ENCODE peak calls at places on chromosome 22, in ten cellular contexts. M is mucosa of descending colon; B is activated T-cell treated with anti-CD3 and anti-CD28 coated beads for 1 hour; X is stimulated activated CD8-positive, alpha-beta memory T cell treated with anti-CD3 and anti-CD28 coated beads, Interleukin-15, amount 100 ng/mL, for 1 hour; P is activated CD4-positive, alpha-beta T cell treated with anti-CD3 and anti-CD28 coated beads for 24 hours; N is occipital lobe; L is left colon; E is A549; Y is upper lobe of right lung; V is activated B cell treated with CpG ODN at 0.5 μM for 24 hours. U is an unnamed sample.

GRCh38 chr22:35838849-35839646 is 121.4 kb downstream of the APOL5 start:
- DNase-seq in E (no peak), Y (no peak), M (peak), X (no peak), V (no peak), N (no peak), B (no peak), P (no peak), L (no peak), U (no peak)

GRCh38 chr22:21102659-21103267 is 57.0 kb downstream of the LRRC74B start:
- DNase-seq in X (peak), B (peak), P (peak), L (peak), V (peak), E (peak), M (peak), Y (peak), N (peak), U (peak)

GRCh38 chr22:46370584-46371373 is 35.3 kb downstream of the TRMU start:
- DNase-seq in B (peak), M (peak), V (no peak), X (peak), P (no peak), L (no peak), Y (no peak), E (no peak), N (no peak), U (no peak)

GRCh38 chr22:24445481-24446290 is 18.3 kb downstream of the ADORA2A start:
- DNase-seq in P (no peak), N (no peak), B (no peak), Y (no peak), E (no peak), L (no peak), V (no peak), M (no peak), X (no peak), U (no peak)

GRCh38 chr22:19615001-19615461 is 90.8 kb upstream of the CLDN5 start:
- DNase-seq in M (no peak), B (no peak), E (no peak), X (no peak), Y (no peak), P (no peak), L (no peak), V (no peak), N (no peak), U (no peak)

GRCh38 chr22:50711446-50712340 is 26.3 kb upstream of the ACR start:
- DNase-seq in V (no peak), L (no peak), X (no peak), N (no peak), Y (peak), P (no peak), M (no peak), B (no peak), E (no peak), U (peak)

GRCh38 chr22:45704648-45705047 is 33.0 kb downstream of the ATXN10 start:
- DNase-seq in P (no peak), L (no peak), N (no peak), Y (no peak), V (no peak), M (no peak), B (no peak), X (no peak), E (no peak), U (no peak)

GRCh38 chr22:25965331-25965730 is 203.9 kb upstream of the SEZ6L start:
- DNase-seq in X (no peak), E (no peak), B (no peak), P (no peak), M (no peak), L (no peak), V (no peak), N (no peak), Y (no peak), U (no peak)

GRCh38 chr22:41078975-41079374 is 13.4 kb upstream of the EP300 start:
- DNase-seq in L (no peak), E (no peak), X (no peak), N (no peak), M (no peak), P (no peak), V (no peak), B (no peak), Y (no peak), U (no peak)

GRCh38 chr22:27370987-27371386 is 430.6 kb downstream of the MN1 start:
- DNase-seq in V (no peak), X (no peak), E (no peak), M (no peak), Y (no peak), N (no peak), L (no peak), B (no peak), P (no peak), U (no peak)

U was measured in lower lobe of right lung.